ENCODE peak calls at places on chromosomes 7 and 10, in six cellular contexts. A is Calu3, H is uterus, C is esophagus squamous epithelium, F is cardiac fibroblast, U is right lobe of liver. M is an unnamed sample.

GRCh38 chr7:127251048-127251451 is 1.7 kb downstream of the GRM8 start:
- DNase-seq in A (no peak), H (no peak), C (no peak), F (no peak), U (peak), M (no peak)

GRCh38 chr10:69415049-69415448 is 1.7 kb downstream of the TACR2 start:
- DNase-seq in A (no peak), H (no peak), C (no peak), F (no peak), U (no peak), M (no peak)

GRCh38 chr7:114921636-114922150 is at the start of gene MDFIC:
- DNase-seq in A (no peak), H (peak), C (no peak), F (no peak), U (peak), M (no peak)

GRCh38 chr7:141360414-141360760 is 190.8 kb upstream of the AGK start:
- DNase-seq in A (no peak), H (no peak), C (no peak), F (no peak), U (no peak), M (no peak)

GRCh38 chr7:21028186-21028989 is 241.7 kb upstream of the SP8 start:
- DNase-seq in A (no peak), H (no peak), C (no peak), F (no peak), U (no peak), M (no peak)

GRCh38 chr10:100895896-100896295 is 16.9 kb upstream of the SLF2 start:
- DNase-seq in A (no peak), H (no peak), C (no peak), F (no peak), U (no peak), M (no peak)

GRCh38 chr7:79290841-79291497 is 162.5 kb downstream of the MAGI2 start:
- DNase-seq in A (no peak), H (no peak), C (no peak), F (no peak), U (no peak), M (no peak)

GRCh38 chr10:11149499-11149898 is 131.8 kb downstream of the CELF2 start:
- DNase-seq in A (no peak), H (no peak), C (no peak), F (no peak), U (no peak), M (no peak)

GRCh38 chr10:10584164-10584563 is 433.5 kb upstream of the CELF2 start:
- DNase-seq in A (no peak), H (no peak), C (no peak), F (no peak), U (no peak), M (no peak)

GRCh38 chr10:119807960-119808697 is 64.5 kb downstream of the MCMBP start:
- DNase-seq in A (no peak), H (no peak), C (no peak), F (peak), U (no peak), M (peak)

GRCh38 chr10:87860156-87860795 is 3.1 kb downstream of the KLLN start:
- DNase-seq in A (no peak), H (no peak), C (no peak), F (peak), U (no peak), M (peak)

GRCh38 chr10:112955736-112956421 is 5.8 kb downstream of the TCF7L2 start:
- DNase-seq in A (no peak), H (peak), C (no peak), F (peak), U (no peak), M (no peak)

GRCh38 chr7:157389951-157390730 is 53.3 kb downstream of the DNAJB6 start:
- DNase-seq in A (no peak), H (no peak), C (no peak), F (peak), U (no peak), M (no peak)

GRCh38 chr10:97849491-97850402 is at the start of gene GOLGA7B:
- DNase-seq in A (peak), H (no peak), C (no peak), F (peak), U (peak), M (no peak)

GRCh38 chr7:135670179-135670578 is 7.9 kb downstream of the STMP1 start:
- DNase-seq in A (no peak), H (no peak), C (no peak), F (peak), U (no peak), M (no peak)

GRCh38 chr10:94299417-94299816 is 63.3 kb downstream of the NOC3L start:
- DNase-seq in A (peak), H (no peak), C (no peak), F (peak), U (no peak), M (peak)

GRCh38 chr7:50068026-50068425 is 25.0 kb downstream of the ZPBP start:
- DNase-seq in A (peak), H (no peak), C (no peak), F (peak), U (no peak), M (no peak)

GRCh38 chr7:151681726-151682125 is 162.0 kb upstream of the RHEB start:
- DNase-seq in A (no peak), H (no peak), C (no peak), F (no peak), U (no peak), M (no peak)

GRCh38 chr7:141442781-141443180 is 108.4 kb upstream of the AGK start:
- DNase-seq in A (no peak), H (no peak), C (no peak), F (no peak), U (no peak), M (no peak)

GRCh38 chr10:70799124-70799523 is 13.9 kb upstream of the TBATA start:
- DNase-seq in A (no peak), H (no peak), C (no peak), F (no peak), U (no peak), M (no peak)

GRCh38 chr7:102996957-102997356 is 77.6 kb downstream of the FBXL13 start:
- DNase-seq in A (no peak), H (no peak), C (no peak), F (no peak), U (no peak), M (no peak)

GRCh38 chr10:47252093-47252780 is 47.8 kb upstream of the GDF10 start:
- DNase-seq in A (no peak), H (no peak), C (no peak), F (no peak), U (no peak), M (no peak)

GRCh38 chr7:73359746-73360375 is 31.9 kb downstream of the FKBP6 start:
- DNase-seq in A (no peak), H (no peak), C (no peak), F (no peak), U (no peak), M (no peak)
- TF ChIP-seq CTCF in A (no peak), H (no peak), C (no peak), F (no peak), U (no peak), M (no peak)

GRCh38 chr7:66654275-66655112 is 25.8 kb downstream of the KCTD7 start:
- DNase-seq in A (peak), H (peak), C (peak), F (peak), U (peak), M (peak)
- TF ChIP-seq CTCF in A (no peak), H (no peak), C (no peak), F (no peak), U (no peak), M (no peak)

GRCh38 chr7:95840953-95841950 is 68.9 kb downstream of the DYNC1I1 start:
- DNase-seq in A (no peak), H (no peak), C (no peak), F (peak), U (no peak), M (no peak)
- TF ChIP-seq CTCF in A (no peak), H (no peak), C (no peak), F (peak), U (no peak), M (peak)

GRCh38 chr10:58415757-58416156 is 30.5 kb downstream of the TFAM start:
- DNase-seq in A (no peak), H (no peak), C (no peak), F (no peak), U (no peak), M (no peak)

GRCh38 chr10:58409956-58410610 is 24.9 kb downstream of the TFAM start:
- DNase-seq in A (no peak), H (no peak), C (no peak), F (no peak), U (no peak), M (no peak)

GRCh38 chr10:58412502-58412961 is 27.3 kb downstream of the TFAM start:
- DNase-seq in A (no peak), H (no peak), C (no peak), F (peak), U (no peak), M (peak)

DNA sequence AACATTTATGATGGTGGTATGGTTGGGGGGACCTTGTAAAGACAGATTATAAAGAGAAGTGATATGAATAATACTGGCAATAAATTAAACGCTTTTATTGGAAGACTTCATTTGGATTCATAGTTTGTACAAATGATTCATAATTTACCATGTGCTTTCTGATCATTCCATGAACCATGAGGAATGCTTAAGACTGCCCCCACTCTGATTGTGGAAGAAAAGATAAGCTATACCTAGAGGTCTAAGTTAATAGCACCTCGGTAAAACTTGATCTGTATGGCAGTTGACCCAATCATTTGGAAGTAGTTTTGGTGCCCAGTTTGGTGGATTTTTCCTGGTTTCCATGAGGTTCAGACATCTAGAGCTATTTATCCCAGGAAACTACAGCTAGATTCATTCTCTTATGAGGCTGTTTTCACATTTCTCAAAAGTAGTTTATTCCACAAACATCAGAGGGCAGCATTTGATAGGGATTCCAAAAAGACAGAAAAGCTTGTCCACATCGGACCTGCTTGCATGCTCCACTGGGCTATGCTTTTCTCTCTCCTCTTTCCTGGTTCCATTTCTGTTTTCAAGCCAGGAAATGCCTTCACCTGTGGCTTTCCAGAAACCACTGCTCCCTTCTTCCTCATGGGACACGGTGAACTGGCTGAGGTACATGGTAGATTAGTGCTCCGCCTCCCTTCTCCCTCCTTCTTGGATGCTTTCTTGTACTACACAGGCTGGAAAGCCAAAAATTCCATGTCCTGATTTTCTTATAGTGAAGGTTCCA is 29.2 kb downstream of the TFAM start:
- DNase-seq in A (peak), H (no peak), C (no peak), F (peak), U (no peak), M (peak)
- TF ChIP-seq CTCF in A (peak), H (no peak), C (no peak), F (peak), U (peak), M (peak)

DNA sequence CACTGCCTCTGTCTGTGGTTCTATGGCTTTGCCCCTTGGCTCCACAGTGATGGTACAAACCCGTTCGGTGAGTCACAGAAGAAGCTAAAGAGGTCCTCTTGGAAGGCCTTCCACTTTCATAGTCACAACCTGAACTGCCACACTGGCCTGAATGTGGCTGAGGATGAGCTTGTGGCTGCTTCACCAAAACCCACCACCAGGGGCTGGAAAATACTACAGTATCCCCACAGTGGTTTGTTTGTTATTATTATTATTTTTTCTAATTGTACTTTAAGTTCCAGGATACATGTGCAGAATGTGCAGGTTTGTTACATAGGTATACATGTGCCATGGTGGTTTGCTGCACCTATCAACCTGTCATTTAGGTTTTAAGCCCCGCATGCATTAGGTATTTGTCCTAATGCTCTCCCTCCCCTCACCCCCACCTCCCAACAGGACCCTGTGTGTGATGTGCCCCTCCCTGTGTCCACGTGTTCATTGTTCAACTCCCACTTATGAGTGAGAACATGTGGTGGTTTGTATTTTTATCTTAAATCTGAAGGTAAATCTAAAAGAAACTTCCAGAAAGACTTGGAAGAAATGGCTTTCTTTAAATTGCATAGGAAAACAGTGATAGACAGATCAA is 160.8 kb upstream of the NPSR1 start:
- DNase-seq in A (peak), H (no peak), C (no peak), F (no peak), U (no peak), M (no peak)
- TF ChIP-seq CTCF in A (peak), H (no peak), C (no peak), F (peak), U (no peak), M (peak)

GRCh38 chr10:33783557-33783956 is 449.1 kb upstream of the NRP1 start:
- DNase-seq in A (no peak), H (no peak), C (no peak), F (no peak), U (no peak), M (no peak)
- TF ChIP-seq CTCF in A (no peak), H (no peak), C (no peak), F (no peak), U (no peak), M (no peak)

GRCh38 chr10:588246-589165 is 101.0 kb downstream of the DIP2C start:
- DNase-seq in A (peak), H (no peak), C (no peak), F (peak), U (no peak), M (no peak)
- TF ChIP-seq CTCF in A (no peak), H (no peak), C (no peak), F (peak), U (no peak), M (peak)

DNA sequence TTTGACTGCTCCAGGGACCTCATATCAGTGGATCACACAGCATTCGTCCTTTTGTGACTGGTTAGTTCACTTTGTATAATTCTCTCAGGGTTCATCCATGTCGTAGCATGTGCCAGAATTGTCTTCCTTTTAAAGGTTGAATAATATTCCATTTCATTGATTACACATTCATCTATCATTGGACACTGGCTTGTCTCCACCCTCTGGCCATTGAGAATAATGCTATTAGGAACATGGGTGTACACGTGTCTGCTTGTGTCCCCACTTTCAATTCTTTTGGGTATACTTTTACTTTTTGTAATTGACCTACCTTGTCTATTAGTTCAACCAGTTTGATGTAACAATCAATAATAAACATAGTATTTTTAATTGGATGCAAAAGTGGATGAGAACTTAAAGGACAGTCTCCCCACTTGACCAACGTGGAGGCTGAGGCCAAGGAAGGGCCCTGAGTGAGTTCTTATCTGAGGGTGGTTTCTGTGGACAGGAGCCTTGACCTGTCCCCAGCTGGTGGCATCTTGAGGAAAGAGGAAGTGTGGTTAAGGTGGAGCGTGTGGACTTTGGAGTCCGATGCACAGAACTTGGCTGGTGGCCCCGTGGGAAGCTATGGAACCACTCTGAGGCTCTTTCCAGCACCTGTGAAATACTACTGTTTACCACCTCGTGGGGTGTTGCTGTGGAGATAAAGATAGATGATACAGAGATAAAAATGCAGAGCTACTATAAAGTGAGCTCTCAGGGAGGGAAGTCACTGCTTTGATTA is 16.6 kb downstream of the WDFY4 start:
- DNase-seq in A (no peak), H (no peak), C (no peak), F (no peak), U (no peak), M (no peak)
- TF ChIP-seq CTCF in A (no peak), H (no peak), C (no peak), F (no peak), U (no peak), M (no peak)

GRCh38 chr10:80167471-80167870 is 34.9 kb downstream of the PLAC9 start:
- DNase-seq in A (no peak), H (no peak), C (no peak), F (no peak), U (no peak), M (no peak)

GRCh38 chr10:80163741-80164341 is 31.3 kb downstream of the PLAC9 start:
- DNase-seq in A (no peak), H (no peak), C (no peak), F (peak), U (no peak), M (no peak)

GRCh38 chr10:80164596-80164995 is 32.1 kb downstream of the PLAC9 start:
- DNase-seq in A (no peak), H (no peak), C (no peak), F (no peak), U (no peak), M (no peak)

GRCh38 chr10:80166581-80167470 is 34.3 kb downstream of the PLAC9 start:
- DNase-seq in A (no peak), H (no peak), C (no peak), F (no peak), U (no peak), M (no peak)

DNA sequence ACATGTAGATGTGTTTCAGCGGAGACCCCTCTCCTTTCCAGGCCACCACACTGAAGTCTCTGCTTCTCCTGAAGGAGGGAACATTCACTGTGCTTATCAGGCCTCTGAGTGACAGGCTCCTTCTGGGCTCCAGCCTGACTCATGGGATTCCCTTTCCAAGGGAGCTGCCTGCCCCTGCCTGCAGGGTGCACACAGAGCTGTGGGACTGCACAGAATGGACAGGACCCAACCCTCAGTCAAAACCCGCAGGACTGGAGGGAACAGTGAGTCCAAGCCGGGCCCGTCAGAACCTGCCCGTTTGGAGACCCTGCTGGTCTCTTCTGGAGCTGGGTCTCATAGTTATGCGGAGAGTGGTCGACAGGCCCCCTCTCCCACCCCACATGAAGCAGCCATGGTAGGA is 32.6 kb downstream of the PLAC9 start:
- DNase-seq in A (no peak), H (no peak), C (no peak), F (peak), U (no peak), M (no peak)
- TF ChIP-seq CTCF in A (no peak), H (no peak), C (peak), F (peak), U (no peak), M (no peak)

M was measured in astrocyte of the cerebellum.